ENCODE peak calls at places on chromosomes 2 and 18, in five cellular contexts. I, M, Y, V and P are unnamed samples.
A peak's percentile ranks its signal among the peaks of the same experiment; 100 is the strongest.

GRCh38 chr18:31723998-31724711 is 36.5 kb downstream of the SLC25A52 start:
- DNase-seq in I (no peak), M (no peak), Y (no peak), V (no peak), P (no peak)

GRCh38 chr2:226273440-226273839 is 526.2 kb downstream of the IRS1 start:
- DNase-seq in I (no peak), M (no peak), Y (no peak), V (no peak), P (no peak)

GRCh38 chr2:42513252-42513918 is 19.6 kb upstream of the KCNG3 start:
- DNase-seq in I (no peak), M (no peak), Y (peak; percentile 44), V (peak; percentile 67), P (peak; percentile 95)

GRCh38 chr2:226796012-226796839 is 3.4 kb downstream of the IRS1 start:
- DNase-seq in I (no peak), M (no peak), Y (no peak), V (no peak), P (no peak)

GRCh38 chr2:237854295-237854694 is 5.1 kb upstream of the RAMP1 start:
- DNase-seq in I (no peak), M (no peak), Y (no peak), V (no peak), P (no peak)

GRCh38 chr18:5424903-5425302 is 118.9 kb downstream of the EPB41L3 start:
- DNase-seq in I (no peak), M (no peak), Y (no peak), V (no peak), P (peak; percentile 71)

GRCh38 chr18:4453712-4454547 is 1.2 kb downstream of the DLGAP1 start:
- DNase-seq in I (no peak), M (no peak), Y (no peak), V (no peak), P (peak; percentile 83)

GRCh38 chr2:133506962-133507361 is 61.3 kb downstream of the NCKAP5 start:
- DNase-seq in I (no peak), M (no peak), Y (no peak), V (no peak), P (no peak)

GRCh38 chr18:22063077-22063476 is 106.3 kb upstream of the GATA6 start:
- DNase-seq in I (no peak), M (no peak), Y (no peak), V (no peak), P (no peak)

GRCh38 chr2:181106789-181107418 is 126.5 kb downstream of the UBE2E3 start:
- DNase-seq in I (no peak), M (no peak), Y (no peak), V (peak; percentile 7), P (peak; percentile 43)

GRCh38 chr18:42976869-42977268 is 138.6 kb downstream of the RIT2 start:
- DNase-seq in I (no peak), M (no peak), Y (no peak), V (no peak), P (no peak)

GRCh38 chr18:57747809-57748680 is 55.1 kb downstream of the ATP8B1 start:
- DNase-seq in I (no peak), M (no peak), Y (no peak), V (no peak), P (peak; percentile 32)

GRCh38 chr2:187138240-187138639 is 289.3 kb upstream of the ZSWIM2 start:
- DNase-seq in I (no peak), M (no peak), Y (peak; percentile 13), V (no peak), P (peak; percentile 69)

GRCh38 chr2:21057097-21057496 is 13.2 kb upstream of the APOB start:
- DNase-seq in I (no peak), M (no peak), Y (no peak), V (no peak), P (no peak)

GRCh38 chr2:66561645-66562336 is 126.9 kb downstream of the MEIS1 start:
- DNase-seq in I (no peak), M (no peak), Y (no peak), V (no peak), P (peak; percentile 40)

GRCh38 chr2:127844973-127845372 is 13.0 kb downstream of the POLR2D start:
- DNase-seq in I (no peak), M (no peak), Y (no peak), V (no peak), P (no peak)

GRCh38 chr2:239351687-239352086 is 49.1 kb downstream of the HDAC4 start:
- DNase-seq in I (no peak), M (no peak), Y (no peak), V (no peak), P (no peak)

GRCh38 chr2:239345251-239345650 is 55.6 kb downstream of the HDAC4 start:
- DNase-seq in I (no peak), M (no peak), Y (no peak), V (no peak), P (no peak)

GRCh38 chr2:239346676-239347075 is 54.1 kb downstream of the HDAC4 start:
- DNase-seq in I (no peak), M (no peak), Y (no peak), V (no peak), P (no peak)

GRCh38 chr2:239349448-239350135 is 51.2 kb downstream of the HDAC4 start:
- DNase-seq in I (no peak), M (no peak), Y (no peak), V (no peak), P (no peak)

DNA sequence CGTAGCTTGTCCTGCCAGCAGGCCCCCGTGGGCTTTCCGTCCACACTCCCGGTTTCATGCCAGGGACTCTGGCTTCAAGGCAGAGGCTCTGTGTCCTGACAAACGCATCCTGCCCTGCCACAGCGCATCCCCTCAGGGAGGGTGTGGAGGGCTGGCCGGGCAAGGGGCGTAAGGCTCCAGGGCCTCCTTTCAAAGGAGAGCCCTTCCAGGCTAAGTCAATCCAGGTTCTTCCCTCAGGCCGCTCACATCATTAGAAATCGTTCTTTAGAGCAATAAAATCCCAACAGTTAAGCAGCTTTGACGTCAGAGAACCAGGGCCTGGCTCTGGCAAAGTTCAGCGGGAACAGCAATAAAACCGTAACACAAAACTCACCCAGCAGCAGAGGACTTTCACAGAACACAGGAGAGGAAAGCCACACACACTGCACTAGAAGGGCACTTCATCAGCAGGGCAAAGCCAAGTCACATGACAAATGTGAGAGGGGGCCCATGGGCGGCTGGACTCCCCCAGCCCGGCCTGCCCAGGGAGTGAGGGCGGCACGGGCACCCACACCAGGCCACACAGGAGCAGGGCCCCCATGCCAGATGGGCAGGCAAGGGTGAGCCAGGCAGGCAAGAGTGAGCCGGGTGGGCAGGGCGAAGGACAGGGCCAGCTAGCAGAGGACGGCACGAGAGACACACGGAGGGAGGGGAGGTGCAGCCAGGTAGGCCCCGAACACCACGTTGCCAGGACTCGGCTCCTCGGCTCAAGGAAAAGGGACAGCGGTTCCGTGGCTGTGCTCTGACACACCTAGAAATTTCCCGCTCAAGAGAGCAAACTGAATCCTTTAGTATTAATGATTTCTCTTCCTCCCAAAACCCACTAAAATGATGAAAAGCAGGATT is 52.0 kb downstream of the HDAC4 start:
- DNase-seq in I (no peak), M (no peak), Y (no peak), V (no peak), P (no peak)
- H3K27ac ChIP-seq in I (no peak overlapping the region), M (no peak overlapping the region), Y (peak overlapping the region; percentile 47), V (no peak overlapping the region), P (no peak overlapping the region)

GRCh38 chr2:26693287-26693849 is 846 bp downstream of the KCNK3 start:
- DNase-seq in I (no peak), M (no peak), Y (no peak), V (no peak), P (peak; percentile 44)

GRCh38 chr2:26692814-26693286 is 328 bp downstream of the KCNK3 start:
- DNase-seq in I (no peak), M (no peak), Y (no peak), V (no peak), P (peak; percentile 79)

GRCh38 chr2:26694001-26694400 is 1.5 kb downstream of the KCNK3 start:
- DNase-seq in I (no peak), M (no peak), Y (no peak), V (no peak), P (no peak)

GRCh38 chr2:26691140-26691539 is 1.4 kb upstream of the KCNK3 start:
- DNase-seq in I (no peak), M (no peak), Y (no peak), V (no peak), P (no peak)

DNA sequence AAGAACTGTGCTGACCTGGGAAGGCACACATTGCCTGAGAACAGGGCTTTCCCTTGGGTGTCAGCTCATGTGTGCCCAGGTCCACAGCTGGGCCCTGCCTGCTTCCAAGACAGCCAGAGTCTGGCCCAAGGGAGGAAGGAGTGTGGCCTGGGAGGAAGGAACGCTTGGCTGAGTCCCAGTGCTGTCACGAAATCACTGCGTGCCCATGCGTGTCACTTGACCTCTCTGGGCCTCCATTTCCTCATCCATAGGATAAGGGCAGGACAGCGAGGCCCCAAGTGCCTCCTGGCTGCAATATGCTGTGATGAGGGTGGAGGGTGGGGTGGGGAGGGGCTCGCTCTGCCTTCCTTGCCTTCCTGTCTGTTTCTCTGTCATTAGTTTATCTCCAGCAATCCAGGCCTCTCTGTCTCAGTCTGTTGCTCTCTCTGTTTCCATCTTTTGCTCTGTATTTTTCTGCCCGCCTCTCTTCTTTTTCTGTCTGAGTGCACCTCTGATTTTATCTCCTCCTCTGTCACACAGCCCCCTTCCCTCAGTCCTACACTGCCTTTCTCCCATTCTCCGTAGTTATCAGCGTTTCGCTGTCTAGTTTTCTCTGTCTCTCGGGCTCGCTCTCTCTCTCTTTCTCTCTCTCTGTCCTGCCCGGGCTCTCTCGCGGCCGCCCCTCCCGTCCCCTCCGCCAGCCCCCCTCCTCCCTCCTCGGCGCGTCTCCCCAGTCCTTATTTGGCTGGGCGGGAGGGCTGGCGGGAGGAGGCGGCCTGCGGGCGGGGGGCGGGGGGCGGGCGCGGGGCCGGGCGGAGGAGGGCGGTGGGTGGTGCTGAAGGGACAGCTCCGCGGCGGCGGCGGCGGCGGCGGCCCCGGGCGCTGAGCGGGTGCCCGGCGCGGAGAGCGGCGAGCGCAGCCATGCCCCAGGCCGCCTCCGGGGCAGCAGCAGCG is at the start of gene KCNK3:
- DNase-seq in I (peak; percentile 45), M (peak; percentile 56), Y (no peak), V (peak; percentile 50), P (peak; percentile 83)
- H3K27ac ChIP-seq in I (peak within 1 kb of the TSS; percentile 90), M (peak within 1 kb of the TSS; percentile 86), Y (no peak within 1 kb of the TSS), V (no peak within 1 kb of the TSS), P (no peak within 1 kb of the TSS)

GRCh38 chr2:136212426-136213378 is 94.8 kb upstream of the CXCR4 start:
- DNase-seq in I (no peak), M (no peak), Y (no peak), V (no peak), P (no peak)
- H3K27ac ChIP-seq in I (no peak overlapping the region), M (no peak overlapping the region), Y (no peak overlapping the region), V (no peak overlapping the region), P (no peak overlapping the region)

DNA sequence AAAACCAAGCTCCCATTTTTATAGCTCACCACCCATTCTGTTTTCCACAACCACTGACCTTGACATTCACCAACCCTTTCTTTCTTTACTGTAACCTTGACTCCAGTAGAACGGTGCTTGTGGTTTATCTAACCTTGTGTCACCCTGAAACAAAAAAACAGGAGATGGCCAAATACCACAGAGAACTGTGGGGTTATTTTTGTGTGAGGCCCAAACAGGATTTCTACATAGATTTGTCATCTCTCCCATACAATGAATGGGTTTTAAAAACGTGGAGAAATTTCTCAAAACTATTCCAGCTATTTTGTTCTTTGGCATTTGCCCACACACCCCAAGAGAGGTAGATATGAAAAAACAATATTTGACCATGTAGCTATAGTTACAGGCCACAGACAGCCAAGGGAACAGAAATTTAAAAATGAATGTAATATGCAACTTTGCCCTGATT is 231.3 kb upstream of the TANK start:
- DNase-seq in I (no peak), M (no peak), Y (no peak), V (no peak), P (no peak)
- H3K27ac ChIP-seq in I (peak overlapping the region; percentile 23), M (peak overlapping the region; percentile 23), Y (no peak overlapping the region), V (no peak overlapping the region), P (no peak overlapping the region)